ENCODE peak calls at places on chromosomes 13 and 19, in five cellular contexts. O, L, Q, X and K are unnamed samples. For H3K4me1, the result is how much of the 10 kb centered on the place peaks cover.

GRCh38 chr19:17998827-17999150 is 9.2 kb upstream of the ARRDC2 start:
- DNase-seq in O (no peak), Q (no peak), L (no peak), X (no peak), K (no peak)

GRCh38 chr19:27652796-27653195 is 1560.2 kb downstream of the UQCRFS1 start:
- DNase-seq in L (peak), Q (no peak), X (no peak), O (no peak), K (no peak)

GRCh38 chr19:50418186-50419021 is at the start of gene SPIB:
- DNase-seq in L (no peak), X (no peak), Q (no peak), O (peak), K (no peak)

GRCh38 chr13:41356788-41357187 is 45.7 kb downstream of the NAA16 start:
- DNase-seq in L (no peak), Q (no peak), X (peak), O (no peak), K (no peak)

GRCh38 chr13:108214511-108215383 is 589 bp downstream of the LIG4 start:
- DNase-seq in X (no peak), O (peak), L (peak), Q (peak), K (no peak)

GRCh38 chr19:21508198-21508597 is 2.8 kb downstream of the ZNF429 start:
- DNase-seq in Q (no peak), X (no peak), L (no peak), O (no peak), K (no peak)

GRCh38 chr13:30111810-30112209 is 195.5 kb downstream of the KATNAL1 start:
- DNase-seq in X (no peak), L (peak), O (no peak), Q (no peak), K (peak)

GRCh38 chr19:14516746-14517438 is 1.3 kb downstream of the DNAJB1 start:
- DNase-seq in O (no peak), X (peak), L (no peak), Q (no peak), K (peak)

GRCh38 chr19:35228177-35228930 is at the start of gene FAM187B:
- DNase-seq in O (no peak), Q (no peak), L (no peak), X (no peak), K (no peak)

GRCh38 chr19:58434217-58434616 is 5.7 kb downstream of the ZNF132 start:
- DNase-seq in L (no peak), Q (no peak), X (no peak), O (no peak), K (no peak)

GRCh38 chr13:31846182-31846938 is 107.0 kb downstream of the RXFP2 start:
- DNase-seq in X (peak), O (peak), Q (peak), L (peak), K (peak)

GRCh38 chr13:106570354-106570822 is 2.5 kb upstream of the ARGLU1 start:
- DNase-seq in L (peak), Q (peak), X (no peak), O (peak), K (peak)

GRCh38 chr13:41017744-41018582 is 1.2 kb downstream of the ELF1 start:
- DNase-seq in L (no peak), Q (no peak), X (no peak), O (no peak), K (no peak)

GRCh38 chr13:112320303-112320702 is 55.9 kb upstream of the SPACA7 start:
- DNase-seq in O (no peak), Q (no peak), X (no peak), L (no peak), K (no peak)

GRCh38 chr13:97273341-97273831 is 51.3 kb downstream of the MBNL2 start:
- DNase-seq in L (no peak), Q (no peak), X (no peak), O (no peak), K (peak)

GRCh38 chr19:5687360-5688198 is 2.5 kb upstream of the RPL36 start:
- DNase-seq in X (no peak), O (peak), L (peak), Q (no peak), K (no peak)

GRCh38 chr13:50526771-50527567 is 316.5 kb downstream of the DLEU7 start:
- DNase-seq in Q (no peak), X (no peak), O (peak), L (no peak), K (no peak)

GRCh38 chr19:3984584-3984907 is 717 bp downstream of the EEF2 start:
- DNase-seq in Q (peak), X (no peak), L (peak), O (no peak), K (no peak)

GRCh38 chr13:85755123-85755522 is 44.1 kb downstream of the SLITRK6 start:
- DNase-seq in O (no peak), L (no peak), X (no peak), Q (no peak), K (no peak)

GRCh38 chr19:57473646-57474045 is 3.7 kb downstream of the ZNF772 start:
- DNase-seq in Q (no peak), O (no peak), L (no peak), X (no peak), K (no peak)

GRCh38 chr19:5439452-5439851 is 15.8 kb upstream of the ZNRF4 start:
- DNase-seq in X (no peak), L (no peak), O (no peak), Q (no peak), K (no peak)

GRCh38 chr13:19083340-19083739 is 98.3 kb downstream of the TUBA3C start:
- DNase-seq in X (no peak), L (no peak), Q (no peak), O (no peak), K (no peak)

DNA sequence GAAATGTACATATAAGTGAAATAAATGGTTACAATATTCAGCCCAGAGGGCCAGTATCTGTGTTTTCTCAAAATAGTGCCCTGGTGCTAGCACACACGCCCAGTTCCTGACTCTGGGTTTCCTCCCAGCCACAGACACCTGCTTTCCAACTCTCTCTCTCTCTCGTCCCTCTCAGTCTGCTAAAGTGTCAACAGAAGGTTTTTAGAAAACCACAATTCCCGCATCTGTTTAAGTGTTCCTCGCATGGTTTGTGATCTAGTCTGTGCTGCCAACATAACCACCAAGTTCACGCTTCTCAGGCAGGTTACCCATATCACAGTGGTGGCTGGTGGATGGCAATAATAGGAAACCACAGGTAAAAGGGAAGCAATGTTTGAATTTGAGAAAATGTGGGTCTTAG is 17.8 kb upstream of the UPF3A start:
- DNase-seq in X (peak), L (no peak), O (no peak), Q (no peak), K (no peak)
- H3K4me1 ChIP-seq in X (under half), L (under half), O (under half), Q (under half), K (half or more)

DNA sequence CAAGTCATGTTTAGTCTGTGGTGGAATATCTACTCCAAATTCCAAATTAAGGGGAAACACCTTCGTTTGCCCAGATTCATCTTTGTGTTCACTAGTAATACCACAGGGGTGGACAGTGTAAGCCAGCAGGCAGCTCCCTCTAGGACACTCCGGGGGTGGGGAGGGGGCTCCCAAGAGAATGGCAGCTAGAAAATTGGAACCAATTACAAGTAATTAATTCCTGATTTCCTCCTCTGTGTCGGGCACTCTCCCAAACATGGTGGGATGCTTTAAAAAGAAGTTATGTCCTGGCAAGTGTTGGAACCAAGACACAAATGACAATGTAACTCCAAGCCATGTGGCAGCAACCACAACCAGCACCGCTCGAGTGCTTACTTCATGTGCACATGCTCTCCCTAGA is 5.9 kb downstream of the COL4A1 start:
- DNase-seq in O (no peak), Q (no peak), L (no peak), X (no peak), K (no peak)
- H3K4me1 ChIP-seq in O (under half), Q (under half), L (under half), X (under half), K (under half)

GRCh38 chr13:75550159-75550567 is 572 bp downstream of the UCHL3 start:
- DNase-seq in L (no peak), Q (no peak), X (no peak), O (no peak), K (no peak)

GRCh38 chr13:75554981-75555380 is 5.4 kb downstream of the UCHL3 start:
- DNase-seq in Q (no peak), O (no peak), L (no peak), X (no peak), K (no peak)

GRCh38 chr13:75556961-75557360 is 7.4 kb downstream of the UCHL3 start:
- DNase-seq in O (no peak), X (no peak), L (no peak), Q (no peak), K (no peak)

GRCh38 chr13:75558130-75558840 is 8.7 kb downstream of the UCHL3 start:
- DNase-seq in L (no peak), X (no peak), O (no peak), Q (no peak), K (no peak)

GRCh38 chr13:75555836-75556235 is 6.2 kb downstream of the UCHL3 start:
- DNase-seq in X (no peak), Q (no peak), L (no peak), O (no peak), K (no peak)
- H3K4me1 ChIP-seq in X (under half), Q (under half), L (under half), O (under half), K (under half)

GRCh38 chr13:44433863-44434262 is 60.2 kb downstream of the SERP2 start:
- DNase-seq in L (no peak), X (no peak), Q (no peak), O (no peak), K (no peak)
- H3K4me1 ChIP-seq in L (under half), X (under half), Q (under half), O (under half), K (under half)

DNA sequence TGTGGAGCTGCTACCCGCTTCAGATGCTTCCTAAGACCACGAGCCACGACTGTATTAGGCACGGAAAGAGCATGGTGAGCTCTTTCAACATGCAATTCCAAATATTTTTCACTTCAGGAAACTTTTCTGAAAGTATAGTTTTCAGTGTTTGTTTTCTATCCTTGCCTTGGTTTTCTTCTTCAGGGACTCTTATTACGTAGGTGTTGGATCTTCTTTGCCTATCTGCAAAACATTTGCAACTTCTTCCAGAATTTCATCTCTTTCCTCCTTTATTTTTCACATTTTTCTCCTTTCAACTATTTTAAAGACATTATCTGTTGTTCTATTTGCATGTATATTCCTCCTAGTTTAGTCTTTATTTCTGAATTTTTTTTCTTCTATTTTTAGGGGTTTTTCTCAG is 148.9 kb upstream of the LSM14A start:
- DNase-seq in Q (no peak), X (no peak), O (no peak), L (no peak), K (no peak)
- H3K4me1 ChIP-seq in Q (under half), X (under half), O (under half), L (under half), K (under half)

GRCh38 chr13:79402679-79403078 is 3.4 kb downstream of the RBM26 start:
- DNase-seq in Q (no peak), O (no peak), L (no peak), X (no peak), K (no peak)
- H3K4me1 ChIP-seq in Q (half or more), O (half or more), L (under half), X (half or more), K (under half)

GRCh38 chr19:11736696-11737095 is 2.0 kb downstream of the ZNF823 start:
- DNase-seq in L (no peak), X (no peak), Q (peak), O (peak), K (peak)

GRCh38 chr19:11737964-11738745 is 591 bp downstream of the ZNF823 start:
- DNase-seq in L (peak), O (peak), X (peak), Q (peak), K (no peak)

GRCh38 chr19:11729586-11729985 is 9.2 kb downstream of the ZNF823 start:
- DNase-seq in Q (no peak), X (no peak), L (no peak), O (no peak), K (no peak)

GRCh38 chr19:11738746-11739620 is at the start of gene ZNF823:
- DNase-seq in L (peak), O (peak), Q (peak), X (peak), K (peak)

DNA sequence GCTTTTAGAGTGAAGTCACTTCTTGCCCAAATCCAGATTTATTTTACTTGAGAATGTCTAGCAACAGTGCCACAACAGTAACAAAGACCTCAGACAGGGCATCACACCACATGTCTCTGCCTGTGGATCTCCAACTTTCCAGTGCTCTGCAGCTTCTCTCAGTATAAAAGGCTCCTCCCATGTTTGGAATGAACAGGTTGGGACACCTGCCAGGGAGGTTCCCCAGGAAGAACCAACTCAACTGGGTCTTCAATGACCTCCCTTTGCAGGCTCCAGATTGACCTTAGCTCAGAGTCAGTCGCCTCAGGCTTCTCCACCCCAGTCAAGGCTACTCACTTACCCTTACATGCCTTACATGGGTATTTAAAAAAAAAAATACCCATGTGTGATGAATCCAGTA is 3.4 kb downstream of the ZNF823 start:
- DNase-seq in X (no peak), Q (peak), O (no peak), L (no peak), K (no peak)
- H3K4me1 ChIP-seq in X (under half), Q (under half), O (under half), L (under half), K (under half)

GRCh38 chr13:80547341-80547740 is 206.4 kb upstream of the SPRY2 start:
- DNase-seq in O (no peak), L (no peak), X (no peak), Q (no peak), K (no peak)
- H3K4me1 ChIP-seq in O (under half), L (under half), X (under half), Q (under half), K (under half)